ENCODE peak calls at places on chromosome 19, in seven cellular contexts. One of them, this sample, is unnamed.

GRCh38 chr19:40445945-40446784 is 2.0 kb upstream of the SERTAD3 start:
- DNase-seq in HFFc6: no peak
- DNase-seq in Daoy: no peak
- DNase-seq in EL: peak; percentile 27
- DNase-seq in activated T-helper 1 cell treated with anti-CD3 and anti-CD28 coated beads, Interleukin-12 subunit alpha, Interleukin-12 subunit beta, Interleukin-2, Interleukin-4 antibody, amounts not matched to agents 30 ng/mL and 10 ng/mL and 1 ng/mL, durations not matched to agents 14 hours and 24 hours and 36 hours: no peak
- DNase-seq in cardiac muscle cell: no peak
- DNase-seq in NCI-H1105 treated with DMSO at 0.1 percent for 48 hours: no peak
- DNase-seq in this sample: no peak

GRCh38 chr19:624433-625109 is 8.8 kb downstream of the POLRMT start:
- DNase-seq in HFFc6: no peak
- DNase-seq in Daoy: no peak
- DNase-seq in EL: no peak
- DNase-seq in activated T-helper 1 cell treated with anti-CD3 and anti-CD28 coated beads, Interleukin-12 subunit alpha, Interleukin-12 subunit beta, Interleukin-2, Interleukin-4 antibody, amounts not matched to agents 30 ng/mL and 10 ng/mL and 1 ng/mL, durations not matched to agents 14 hours and 24 hours and 36 hours: no peak
- DNase-seq in cardiac muscle cell: no peak
- DNase-seq in NCI-H1105 treated with DMSO at 0.1 percent for 48 hours: no peak
- DNase-seq in this sample: no peak

GRCh38 chr19:33674575-33675367 is 53.0 kb downstream of the CHST8 start:
- DNase-seq in HFFc6: no peak
- DNase-seq in Daoy: no peak
- DNase-seq in EL: no peak
- DNase-seq in activated T-helper 1 cell treated with anti-CD3 and anti-CD28 coated beads, Interleukin-12 subunit alpha, Interleukin-12 subunit beta, Interleukin-2, Interleukin-4 antibody, amounts not matched to agents 30 ng/mL and 10 ng/mL and 1 ng/mL, durations not matched to agents 14 hours and 24 hours and 36 hours: no peak
- DNase-seq in cardiac muscle cell: no peak
- DNase-seq in NCI-H1105 treated with DMSO at 0.1 percent for 48 hours: no peak
- DNase-seq in this sample: no peak

GRCh38 chr19:1855040-1855827 is 7.0 kb upstream of the REXO1 start:
- DNase-seq in HFFc6: peak; percentile 80
- DNase-seq in Daoy: peak; percentile 90
- DNase-seq in EL: peak; percentile 93
- DNase-seq in activated T-helper 1 cell treated with anti-CD3 and anti-CD28 coated beads, Interleukin-12 subunit alpha, Interleukin-12 subunit beta, Interleukin-2, Interleukin-4 antibody, amounts not matched to agents 30 ng/mL and 10 ng/mL and 1 ng/mL, durations not matched to agents 14 hours and 24 hours and 36 hours: peak; percentile 87
- DNase-seq in cardiac muscle cell: peak; percentile 90
- DNase-seq in NCI-H1105 treated with DMSO at 0.1 percent for 48 hours: no peak
- DNase-seq in this sample: peak; percentile 60

GRCh38 chr19:1080360-1081161 is 13.6 kb downstream of the ARHGAP45 start:
- DNase-seq in HFFc6: no peak
- DNase-seq in Daoy: no peak
- DNase-seq in EL: no peak
- DNase-seq in activated T-helper 1 cell treated with anti-CD3 and anti-CD28 coated beads, Interleukin-12 subunit alpha, Interleukin-12 subunit beta, Interleukin-2, Interleukin-4 antibody, amounts not matched to agents 30 ng/mL and 10 ng/mL and 1 ng/mL, durations not matched to agents 14 hours and 24 hours and 36 hours: no peak
- DNase-seq in cardiac muscle cell: no peak
- DNase-seq in NCI-H1105 treated with DMSO at 0.1 percent for 48 hours: no peak
- DNase-seq in this sample: no peak

GRCh38 chr19:35908977-35909683 is 1.0 kb upstream of the TYROBP start:
- DNase-seq in HFFc6: no peak
- DNase-seq in Daoy: no peak
- DNase-seq in EL: no peak
- DNase-seq in activated T-helper 1 cell treated with anti-CD3 and anti-CD28 coated beads, Interleukin-12 subunit alpha, Interleukin-12 subunit beta, Interleukin-2, Interleukin-4 antibody, amounts not matched to agents 30 ng/mL and 10 ng/mL and 1 ng/mL, durations not matched to agents 14 hours and 24 hours and 36 hours: no peak
- DNase-seq in cardiac muscle cell: no peak
- DNase-seq in NCI-H1105 treated with DMSO at 0.1 percent for 48 hours: no peak
- DNase-seq in this sample: no peak

GRCh38 chr19:31154021-31154420 is 195.2 kb downstream of the TSHZ3 start:
- DNase-seq in HFFc6: peak; percentile 37
- DNase-seq in Daoy: peak; percentile 38
- DNase-seq in EL: peak; percentile 66
- DNase-seq in activated T-helper 1 cell treated with anti-CD3 and anti-CD28 coated beads, Interleukin-12 subunit alpha, Interleukin-12 subunit beta, Interleukin-2, Interleukin-4 antibody, amounts not matched to agents 30 ng/mL and 10 ng/mL and 1 ng/mL, durations not matched to agents 14 hours and 24 hours and 36 hours: no peak
- DNase-seq in cardiac muscle cell: no peak
- DNase-seq in NCI-H1105 treated with DMSO at 0.1 percent for 48 hours: no peak
- DNase-seq in this sample: no peak

GRCh38 chr19:14381689-14382474 is 638 bp downstream of the ADGRE5 start:
- DNase-seq in HFFc6: peak; percentile 33
- DNase-seq in Daoy: peak; percentile 69
- DNase-seq in EL: peak; percentile 40
- DNase-seq in activated T-helper 1 cell treated with anti-CD3 and anti-CD28 coated beads, Interleukin-12 subunit alpha, Interleukin-12 subunit beta, Interleukin-2, Interleukin-4 antibody, amounts not matched to agents 30 ng/mL and 10 ng/mL and 1 ng/mL, durations not matched to agents 14 hours and 24 hours and 36 hours: peak; percentile 83
- DNase-seq in cardiac muscle cell: no peak
- DNase-seq in NCI-H1105 treated with DMSO at 0.1 percent for 48 hours: no peak
- DNase-seq in this sample: peak; percentile 85

GRCh38 chr19:30120860-30121484 is 178.9 kb downstream of the URI1 start:
- DNase-seq in HFFc6: no peak
- DNase-seq in Daoy: no peak
- DNase-seq in EL: no peak
- DNase-seq in activated T-helper 1 cell treated with anti-CD3 and anti-CD28 coated beads, Interleukin-12 subunit alpha, Interleukin-12 subunit beta, Interleukin-2, Interleukin-4 antibody, amounts not matched to agents 30 ng/mL and 10 ng/mL and 1 ng/mL, durations not matched to agents 14 hours and 24 hours and 36 hours: no peak
- DNase-seq in cardiac muscle cell: no peak
- DNase-seq in NCI-H1105 treated with DMSO at 0.1 percent for 48 hours: no peak
- DNase-seq in this sample: no peak

GRCh38 chr19:29881386-29881785 is 60.7 kb upstream of the URI1 start:
- DNase-seq in HFFc6: peak; percentile 59
- DNase-seq in Daoy: peak; percentile 73
- DNase-seq in EL: peak; percentile 63
- DNase-seq in activated T-helper 1 cell treated with anti-CD3 and anti-CD28 coated beads, Interleukin-12 subunit alpha, Interleukin-12 subunit beta, Interleukin-2, Interleukin-4 antibody, amounts not matched to agents 30 ng/mL and 10 ng/mL and 1 ng/mL, durations not matched to agents 14 hours and 24 hours and 36 hours: no peak
- DNase-seq in cardiac muscle cell: no peak
- DNase-seq in NCI-H1105 treated with DMSO at 0.1 percent for 48 hours: no peak
- DNase-seq in this sample: no peak

GRCh38 chr19:2973229-2973628 is 4.1 kb upstream of the TLE6 start:
- DNase-seq in HFFc6: no peak
- DNase-seq in Daoy: no peak
- DNase-seq in EL: no peak
- DNase-seq in activated T-helper 1 cell treated with anti-CD3 and anti-CD28 coated beads, Interleukin-12 subunit alpha, Interleukin-12 subunit beta, Interleukin-2, Interleukin-4 antibody, amounts not matched to agents 30 ng/mL and 10 ng/mL and 1 ng/mL, durations not matched to agents 14 hours and 24 hours and 36 hours: no peak
- DNase-seq in cardiac muscle cell: no peak
- DNase-seq in NCI-H1105 treated with DMSO at 0.1 percent for 48 hours: no peak
- DNase-seq in this sample: no peak

GRCh38 chr19:5953034-5953589 is 24.8 kb downstream of the RANBP3 start:
- DNase-seq in HFFc6: no peak
- DNase-seq in Daoy: no peak
- DNase-seq in EL: no peak
- DNase-seq in activated T-helper 1 cell treated with anti-CD3 and anti-CD28 coated beads, Interleukin-12 subunit alpha, Interleukin-12 subunit beta, Interleukin-2, Interleukin-4 antibody, amounts not matched to agents 30 ng/mL and 10 ng/mL and 1 ng/mL, durations not matched to agents 14 hours and 24 hours and 36 hours: no peak
- DNase-seq in cardiac muscle cell: no peak
- DNase-seq in NCI-H1105 treated with DMSO at 0.1 percent for 48 hours: no peak
- DNase-seq in this sample: peak; percentile 24